ENCODE peak calls at places on chromosomes 5 and 9, in ten cellular contexts. One of them, this sample, is unnamed.

GRCh38 chr9:91503650-91504007 is 80.0 kb upstream of the NFIL3 start:
- DNase-seq in T-helper 9 cell: no peak
- DNase-seq in mesenchymal stem cell: peak
- DNase-seq in stimulated activated CD4-positive, alpha-beta T cell treated with anti-CD3 and anti-CD28 coated beads, Interleukin-15, amount 100 ng/mL, for 24 hours: no peak
- DNase-seq in astrocyte of the spinal cord: no peak
- DNase-seq in Karpas-422: no peak
- DNase-seq in adrenal gland: no peak
- DNase-seq in AG09319: no peak
- DNase-seq in stromal cell of bone marrow: no peak
- DNase-seq in progenitor cell of endocrine pancreas: no peak
- DNase-seq in this sample: no peak

GRCh38 chr9:9142001-9142400 is 1342.4 kb upstream of the DMAC1 start:
- DNase-seq in adrenal gland: no peak
- DNase-seq in mesenchymal stem cell: no peak
- DNase-seq in Karpas-422: no peak
- DNase-seq in T-helper 9 cell: no peak
- DNase-seq in stimulated activated CD4-positive, alpha-beta T cell treated with anti-CD3 and anti-CD28 coated beads, Interleukin-15, amount 100 ng/mL, for 24 hours: no peak
- DNase-seq in astrocyte of the spinal cord: no peak
- DNase-seq in progenitor cell of endocrine pancreas: no peak
- DNase-seq in stromal cell of bone marrow: no peak
- DNase-seq in AG09319: no peak
- DNase-seq in this sample: no peak

GRCh38 chr5:34959323-34959722 is 30.0 kb downstream of the DNAJC21 start:
- DNase-seq in adrenal gland: no peak
- DNase-seq in mesenchymal stem cell: peak
- DNase-seq in T-helper 9 cell: no peak
- DNase-seq in progenitor cell of endocrine pancreas: no peak
- DNase-seq in stimulated activated CD4-positive, alpha-beta T cell treated with anti-CD3 and anti-CD28 coated beads, Interleukin-15, amount 100 ng/mL, for 24 hours: peak
- DNase-seq in astrocyte of the spinal cord: peak
- DNase-seq in AG09319: no peak
- DNase-seq in Karpas-422: no peak
- DNase-seq in stromal cell of bone marrow: no peak
- DNase-seq in this sample: no peak

GRCh38 chr9:20015427-20015931 is 226.6 kb upstream of the SLC24A2 start:
- DNase-seq in adrenal gland: no peak
- DNase-seq in T-helper 9 cell: no peak
- DNase-seq in progenitor cell of endocrine pancreas: no peak
- DNase-seq in Karpas-422: peak
- DNase-seq in mesenchymal stem cell: no peak
- DNase-seq in stromal cell of bone marrow: no peak
- DNase-seq in astrocyte of the spinal cord: no peak
- DNase-seq in stimulated activated CD4-positive, alpha-beta T cell treated with anti-CD3 and anti-CD28 coated beads, Interleukin-15, amount 100 ng/mL, for 24 hours: no peak
- DNase-seq in AG09319: no peak
- DNase-seq in this sample: no peak

GRCh38 chr5:79120221-79120620 is 8.6 kb downstream of the BHMT start:
- DNase-seq in astrocyte of the spinal cord: no peak
- DNase-seq in adrenal gland: no peak
- DNase-seq in mesenchymal stem cell: no peak
- DNase-seq in stromal cell of bone marrow: no peak
- DNase-seq in progenitor cell of endocrine pancreas: no peak
- DNase-seq in Karpas-422: peak
- DNase-seq in T-helper 9 cell: no peak
- DNase-seq in AG09319: no peak
- DNase-seq in stimulated activated CD4-positive, alpha-beta T cell treated with anti-CD3 and anti-CD28 coated beads, Interleukin-15, amount 100 ng/mL, for 24 hours: no peak
- DNase-seq in this sample: no peak

GRCh38 chr9:34430843-34431437 is 27.4 kb downstream of the FAM219A start:
- DNase-seq in AG09319: peak
- DNase-seq in T-helper 9 cell: no peak
- DNase-seq in progenitor cell of endocrine pancreas: peak
- DNase-seq in Karpas-422: peak
- DNase-seq in stromal cell of bone marrow: peak
- DNase-seq in stimulated activated CD4-positive, alpha-beta T cell treated with anti-CD3 and anti-CD28 coated beads, Interleukin-15, amount 100 ng/mL, for 24 hours: peak
- DNase-seq in adrenal gland: peak
- DNase-seq in mesenchymal stem cell: peak
- DNase-seq in astrocyte of the spinal cord: peak
- DNase-seq in this sample: peak

GRCh38 chr9:114124666-114125580 is 25.8 kb upstream of the KIF12 start:
- DNase-seq in progenitor cell of endocrine pancreas: no peak
- DNase-seq in T-helper 9 cell: no peak
- DNase-seq in mesenchymal stem cell: no peak
- DNase-seq in AG09319: no peak
- DNase-seq in stromal cell of bone marrow: no peak
- DNase-seq in stimulated activated CD4-positive, alpha-beta T cell treated with anti-CD3 and anti-CD28 coated beads, Interleukin-15, amount 100 ng/mL, for 24 hours: no peak
- DNase-seq in Karpas-422: peak
- DNase-seq in adrenal gland: no peak
- DNase-seq in astrocyte of the spinal cord: no peak
- DNase-seq in this sample: no peak

GRCh38 chr5:407801-408268 is 35.1 kb upstream of the EXOC3 start:
- DNase-seq in AG09319: no peak
- DNase-seq in T-helper 9 cell: no peak
- DNase-seq in progenitor cell of endocrine pancreas: no peak
- DNase-seq in Karpas-422: no peak
- DNase-seq in stimulated activated CD4-positive, alpha-beta T cell treated with anti-CD3 and anti-CD28 coated beads, Interleukin-15, amount 100 ng/mL, for 24 hours: peak
- DNase-seq in astrocyte of the spinal cord: no peak
- DNase-seq in stromal cell of bone marrow: no peak
- DNase-seq in mesenchymal stem cell: no peak
- DNase-seq in adrenal gland: no peak
- DNase-seq in this sample: no peak

GRCh38 chr9:117825609-117826347 is 121.6 kb downstream of the TLR4 start:
- DNase-seq in astrocyte of the spinal cord: no peak
- DNase-seq in Karpas-422: no peak
- DNase-seq in progenitor cell of endocrine pancreas: no peak
- DNase-seq in stimulated activated CD4-positive, alpha-beta T cell treated with anti-CD3 and anti-CD28 coated beads, Interleukin-15, amount 100 ng/mL, for 24 hours: peak
- DNase-seq in T-helper 9 cell: peak
- DNase-seq in mesenchymal stem cell: no peak
- DNase-seq in AG09319: no peak
- DNase-seq in adrenal gland: no peak
- DNase-seq in stromal cell of bone marrow: no peak
- DNase-seq in this sample: peak

GRCh38 chr5:61866930-61867329 is 439.1 kb upstream of the KIF2A start:
- DNase-seq in astrocyte of the spinal cord: peak
- DNase-seq in progenitor cell of endocrine pancreas: no peak
- DNase-seq in stimulated activated CD4-positive, alpha-beta T cell treated with anti-CD3 and anti-CD28 coated beads, Interleukin-15, amount 100 ng/mL, for 24 hours: no peak
- DNase-seq in stromal cell of bone marrow: peak
- DNase-seq in T-helper 9 cell: no peak
- DNase-seq in adrenal gland: no peak
- DNase-seq in AG09319: no peak
- DNase-seq in Karpas-422: no peak
- DNase-seq in mesenchymal stem cell: peak
- DNase-seq in this sample: no peak

GRCh38 chr5:78698218-78698751 is 49.7 kb upstream of the LHFPL2 start:
- DNase-seq in stimulated activated CD4-positive, alpha-beta T cell treated with anti-CD3 and anti-CD28 coated beads, Interleukin-15, amount 100 ng/mL, for 24 hours: no peak
- DNase-seq in Karpas-422: no peak
- DNase-seq in progenitor cell of endocrine pancreas: no peak
- DNase-seq in adrenal gland: no peak
- DNase-seq in AG09319: peak
- DNase-seq in astrocyte of the spinal cord: peak
- DNase-seq in T-helper 9 cell: no peak
- DNase-seq in mesenchymal stem cell: peak
- DNase-seq in stromal cell of bone marrow: peak
- DNase-seq in this sample: no peak

GRCh38 chr9:122904466-122904822 is 715 bp downstream of the RC3H2 start:
- DNase-seq in astrocyte of the spinal cord: peak
- DNase-seq in AG09319: no peak
- DNase-seq in mesenchymal stem cell: peak
- DNase-seq in progenitor cell of endocrine pancreas: peak
- DNase-seq in Karpas-422: peak
- DNase-seq in adrenal gland: peak
- DNase-seq in stromal cell of bone marrow: no peak
- DNase-seq in stimulated activated CD4-positive, alpha-beta T cell treated with anti-CD3 and anti-CD28 coated beads, Interleukin-15, amount 100 ng/mL, for 24 hours: peak
- DNase-seq in T-helper 9 cell: no peak
- DNase-seq in this sample: peak

GRCh38 chr5:132342291-132343180 is 27.0 kb upstream of the SLC22A5 start:
- DNase-seq in stimulated activated CD4-positive, alpha-beta T cell treated with anti-CD3 and anti-CD28 coated beads, Interleukin-15, amount 100 ng/mL, for 24 hours: no peak
- DNase-seq in astrocyte of the spinal cord: no peak
- DNase-seq in mesenchymal stem cell: no peak
- DNase-seq in adrenal gland: no peak
- DNase-seq in Karpas-422: no peak
- DNase-seq in T-helper 9 cell: no peak
- DNase-seq in AG09319: no peak
- DNase-seq in progenitor cell of endocrine pancreas: no peak
- DNase-seq in stromal cell of bone marrow: no peak
- DNase-seq in this sample: no peak

GRCh38 chr5:74685979-74686631 is 1.1 kb downstream of the HEXB start:
- DNase-seq in astrocyte of the spinal cord: no peak
- DNase-seq in progenitor cell of endocrine pancreas: no peak
- DNase-seq in adrenal gland: peak
- DNase-seq in stromal cell of bone marrow: no peak
- DNase-seq in mesenchymal stem cell: peak
- DNase-seq in T-helper 9 cell: no peak
- DNase-seq in Karpas-422: peak
- DNase-seq in stimulated activated CD4-positive, alpha-beta T cell treated with anti-CD3 and anti-CD28 coated beads, Interleukin-15, amount 100 ng/mL, for 24 hours: peak
- DNase-seq in AG09319: no peak
- DNase-seq in this sample: peak

GRCh38 chr5:174205939-174206338 is 160.4 kb downstream of the NSG2 start:
- DNase-seq in T-helper 9 cell: no peak
- DNase-seq in astrocyte of the spinal cord: no peak
- DNase-seq in stimulated activated CD4-positive, alpha-beta T cell treated with anti-CD3 and anti-CD28 coated beads, Interleukin-15, amount 100 ng/mL, for 24 hours: no peak
- DNase-seq in mesenchymal stem cell: no peak
- DNase-seq in AG09319: no peak
- DNase-seq in adrenal gland: no peak
- DNase-seq in Karpas-422: no peak
- DNase-seq in progenitor cell of endocrine pancreas: no peak
- DNase-seq in stromal cell of bone marrow: no peak
- DNase-seq in this sample: no peak

GRCh38 chr9:111474385-111474784 is 9.8 kb downstream of the ECPAS start:
- DNase-seq in AG09319: no peak
- DNase-seq in T-helper 9 cell: no peak
- DNase-seq in mesenchymal stem cell: no peak
- DNase-seq in stimulated activated CD4-positive, alpha-beta T cell treated with anti-CD3 and anti-CD28 coated beads, Interleukin-15, amount 100 ng/mL, for 24 hours: no peak
- DNase-seq in stromal cell of bone marrow: no peak
- DNase-seq in progenitor cell of endocrine pancreas: no peak
- DNase-seq in Karpas-422: no peak
- DNase-seq in adrenal gland: no peak
- DNase-seq in astrocyte of the spinal cord: no peak
- DNase-seq in this sample: no peak

GRCh38 chr9:91354846-91355245 is 6.9 kb downstream of the AUH start:
- DNase-seq in Karpas-422: no peak
- DNase-seq in AG09319: no peak
- DNase-seq in adrenal gland: no peak
- DNase-seq in astrocyte of the spinal cord: no peak
- DNase-seq in mesenchymal stem cell: no peak
- DNase-seq in stimulated activated CD4-positive, alpha-beta T cell treated with anti-CD3 and anti-CD28 coated beads, Interleukin-15, amount 100 ng/mL, for 24 hours: no peak
- DNase-seq in progenitor cell of endocrine pancreas: no peak
- DNase-seq in T-helper 9 cell: no peak
- DNase-seq in stromal cell of bone marrow: no peak
- DNase-seq in this sample: no peak

GRCh38 chr9:5629312-5630037 is 568 bp downstream of the RIC1 start:
- DNase-seq in mesenchymal stem cell: peak
- DNase-seq in stromal cell of bone marrow: peak
- DNase-seq in Karpas-422: peak
- DNase-seq in stimulated activated CD4-positive, alpha-beta T cell treated with anti-CD3 and anti-CD28 coated beads, Interleukin-15, amount 100 ng/mL, for 24 hours: peak
- DNase-seq in T-helper 9 cell: peak
- DNase-seq in astrocyte of the spinal cord: peak
- DNase-seq in progenitor cell of endocrine pancreas: peak
- DNase-seq in adrenal gland: peak
- DNase-seq in AG09319: no peak
- DNase-seq in this sample: peak

GRCh38 chr5:157252741-157253465 is 13.0 kb upstream of the CYFIP2 start:
- DNase-seq in stimulated activated CD4-positive, alpha-beta T cell treated with anti-CD3 and anti-CD28 coated beads, Interleukin-15, amount 100 ng/mL, for 24 hours: peak
- DNase-seq in AG09319: no peak
- DNase-seq in stromal cell of bone marrow: peak
- DNase-seq in Karpas-422: peak
- DNase-seq in adrenal gland: no peak
- DNase-seq in mesenchymal stem cell: peak
- DNase-seq in T-helper 9 cell: peak
- DNase-seq in astrocyte of the spinal cord: peak
- DNase-seq in progenitor cell of endocrine pancreas: no peak
- DNase-seq in this sample: peak

GRCh38 chr5:146681586-146681945 is 165.6 kb upstream of the GPR151 start:
- DNase-seq in Karpas-422: no peak
- DNase-seq in AG09319: no peak
- DNase-seq in astrocyte of the spinal cord: no peak
- DNase-seq in stromal cell of bone marrow: no peak
- DNase-seq in stimulated activated CD4-positive, alpha-beta T cell treated with anti-CD3 and anti-CD28 coated beads, Interleukin-15, amount 100 ng/mL, for 24 hours: no peak
- DNase-seq in T-helper 9 cell: no peak
- DNase-seq in adrenal gland: peak
- DNase-seq in progenitor cell of endocrine pancreas: no peak
- DNase-seq in mesenchymal stem cell: no peak
- DNase-seq in this sample: no peak

GRCh38 chr9:78029601-78030552 is 1.7 kb downstream of the GNAQ start:
- DNase-seq in astrocyte of the spinal cord: no peak
- DNase-seq in AG09319: no peak
- DNase-seq in Karpas-422: no peak
- DNase-seq in stromal cell of bone marrow: no peak
- DNase-seq in T-helper 9 cell: no peak
- DNase-seq in stimulated activated CD4-positive, alpha-beta T cell treated with anti-CD3 and anti-CD28 coated beads, Interleukin-15, amount 100 ng/mL, for 24 hours: peak
- DNase-seq in mesenchymal stem cell: peak
- DNase-seq in progenitor cell of endocrine pancreas: no peak
- DNase-seq in adrenal gland: peak
- DNase-seq in this sample: peak

GRCh38 chr5:176979669-176980068 is 26.9 kb downstream of the UIMC1 start:
- DNase-seq in Karpas-422: no peak
- DNase-seq in stimulated activated CD4-positive, alpha-beta T cell treated with anti-CD3 and anti-CD28 coated beads, Interleukin-15, amount 100 ng/mL, for 24 hours: no peak
- DNase-seq in mesenchymal stem cell: no peak
- DNase-seq in T-helper 9 cell: no peak
- DNase-seq in progenitor cell of endocrine pancreas: no peak
- DNase-seq in adrenal gland: no peak
- DNase-seq in AG09319: no peak
- DNase-seq in astrocyte of the spinal cord: no peak
- DNase-seq in stromal cell of bone marrow: no peak
- DNase-seq in this sample: no peak

GRCh38 chr9:22158983-22159382 is 149.9 kb upstream of the CDKN2B start:
- DNase-seq in stimulated activated CD4-positive, alpha-beta T cell treated with anti-CD3 and anti-CD28 coated beads, Interleukin-15, amount 100 ng/mL, for 24 hours: no peak
- DNase-seq in mesenchymal stem cell: peak
- DNase-seq in AG09319: peak
- DNase-seq in astrocyte of the spinal cord: peak
- DNase-seq in progenitor cell of endocrine pancreas: no peak
- DNase-seq in adrenal gland: peak
- DNase-seq in T-helper 9 cell: no peak
- DNase-seq in Karpas-422: no peak
- DNase-seq in stromal cell of bone marrow: peak
- DNase-seq in this sample: no peak

GRCh38 chr9:104075801-104076753 is 18.0 kb upstream of the SMC2 start:
- DNase-seq in mesenchymal stem cell: peak
- DNase-seq in stimulated activated CD4-positive, alpha-beta T cell treated with anti-CD3 and anti-CD28 coated beads, Interleukin-15, amount 100 ng/mL, for 24 hours: no peak
- DNase-seq in AG09319: no peak
- DNase-seq in T-helper 9 cell: no peak
- DNase-seq in Karpas-422: no peak
- DNase-seq in progenitor cell of endocrine pancreas: no peak
- DNase-seq in astrocyte of the spinal cord: peak
- DNase-seq in adrenal gland: no peak
- DNase-seq in stromal cell of bone marrow: no peak
- DNase-seq in this sample: no peak

GRCh38 chr5:97735209-97735608 is 552.2 kb upstream of the RIOK2 start:
- DNase-seq in T-helper 9 cell: no peak
- DNase-seq in mesenchymal stem cell: no peak
- DNase-seq in adrenal gland: no peak
- DNase-seq in AG09319: peak
- DNase-seq in Karpas-422: no peak
- DNase-seq in progenitor cell of endocrine pancreas: no peak
- DNase-seq in astrocyte of the spinal cord: peak
- DNase-seq in stromal cell of bone marrow: peak
- DNase-seq in stimulated activated CD4-positive, alpha-beta T cell treated with anti-CD3 and anti-CD28 coated beads, Interleukin-15, amount 100 ng/mL, for 24 hours: no peak
- DNase-seq in this sample: no peak

GRCh38 chr5:88502179-88503064 is 233.8 kb upstream of the TMEM161B start:
- DNase-seq in adrenal gland: no peak
- DNase-seq in stromal cell of bone marrow: no peak
- DNase-seq in T-helper 9 cell: no peak
- DNase-seq in astrocyte of the spinal cord: peak
- DNase-seq in Karpas-422: peak
- DNase-seq in mesenchymal stem cell: no peak
- DNase-seq in progenitor cell of endocrine pancreas: no peak
- DNase-seq in AG09319: no peak
- DNase-seq in stimulated activated CD4-positive, alpha-beta T cell treated with anti-CD3 and anti-CD28 coated beads, Interleukin-15, amount 100 ng/mL, for 24 hours: peak
- DNase-seq in this sample: peak

GRCh38 chr5:124365491-124365890 is 380.9 kb downstream of the ZNF608 start:
- DNase-seq in stimulated activated CD4-positive, alpha-beta T cell treated with anti-CD3 and anti-CD28 coated beads, Interleukin-15, amount 100 ng/mL, for 24 hours: no peak
- DNase-seq in progenitor cell of endocrine pancreas: no peak
- DNase-seq in astrocyte of the spinal cord: no peak
- DNase-seq in T-helper 9 cell: no peak
- DNase-seq in adrenal gland: no peak
- DNase-seq in mesenchymal stem cell: no peak
- DNase-seq in Karpas-422: no peak
- DNase-seq in stromal cell of bone marrow: no peak
- DNase-seq in AG09319: no peak
- DNase-seq in this sample: no peak

GRCh38 chr9:111438576-111439235 is 45.5 kb downstream of the ECPAS start:
- DNase-seq in progenitor cell of endocrine pancreas: no peak
- DNase-seq in astrocyte of the spinal cord: peak
- DNase-seq in T-helper 9 cell: no peak
- DNase-seq in adrenal gland: peak
- DNase-seq in Karpas-422: no peak
- DNase-seq in stimulated activated CD4-positive, alpha-beta T cell treated with anti-CD3 and anti-CD28 coated beads, Interleukin-15, amount 100 ng/mL, for 24 hours: no peak
- DNase-seq in AG09319: no peak
- DNase-seq in stromal cell of bone marrow: no peak
- DNase-seq in mesenchymal stem cell: no peak
- DNase-seq in this sample: no peak

This sample was measured in small intestine.